ENCODE peak calls at places on chromosomes 11 and 22, in five cellular contexts. A is glutamatergic neuron, M is fibroblast of pulmonary artery, T is RWPE1, R is HL-60. K is an unnamed sample.

GRCh38 chr11:64729851-64730382 is 6.9 kb upstream of the NRXN2 start:
- DNase-seq in A (peak; percentile 79), M (no peak), T (no peak), R (no peak), K (no peak)

GRCh38 chr22:48661984-48662383 is 1165.7 kb downstream of the BRD1 start:
- DNase-seq in A (no peak), M (no peak), T (no peak), R (no peak), K (no peak)

GRCh38 chr11:34653851-34654490 is 33.1 kb downstream of the EHF start:
- DNase-seq in A (no peak), M (peak; percentile 97), T (peak; percentile 76), R (peak; percentile 25), K (peak; percentile 38)

GRCh38 chr11:69890476-69890875 is 71.3 kb upstream of the FGF3 start:
- DNase-seq in A (peak; percentile 5), M (no peak), T (no peak), R (no peak), K (no peak)

GRCh38 chr22:39868741-39869140 is 24.8 kb downstream of the ENTHD1 start:
- DNase-seq in A (no peak), M (no peak), T (no peak), R (no peak), K (no peak)

GRCh38 chr11:65487467-65488272 is 11.2 kb upstream of the MALAT1 start:
- DNase-seq in A (peak; percentile 92), M (peak; percentile 100), T (peak; percentile 99), R (peak; percentile 89), K (peak; percentile 96)

GRCh38 chr11:117851852-117852251 is 24.6 kb downstream of the FXYD6 start:
- DNase-seq in A (no peak), M (peak; percentile 23), T (no peak), R (no peak), K (no peak)

GRCh38 chr11:18046116-18046777 is at the start of gene TPH1:
- DNase-seq in A (peak; percentile 65), M (peak; percentile 20), T (peak; percentile 50), R (no peak), K (no peak)

GRCh38 chr22:26674211-26675190 is 17.1 kb downstream of the MIAT start:
- DNase-seq in A (no peak), M (no peak), T (no peak), R (peak; percentile 71), K (no peak)

GRCh38 chr22:27419473-27419872 is 382.1 kb downstream of the MN1 start:
- DNase-seq in A (no peak), M (peak; percentile 38), T (no peak), R (no peak), K (no peak)

GRCh38 chr11:128095459-128096096 is 491.8 kb downstream of the ETS1 start:
- DNase-seq in A (no peak), M (peak; percentile 94), T (peak; percentile 34), R (peak; percentile 11), K (no peak)

GRCh38 chr11:128886401-128887119 is 4.6 kb upstream of the KCNJ5 start:
- DNase-seq in A (no peak), M (no peak), T (peak; percentile 18), R (no peak), K (peak; percentile 50)

GRCh38 chr22:19703869-19704268 is 10.4 kb upstream of the SEPTIN5 start:
- DNase-seq in A (no peak), M (no peak), T (no peak), R (no peak), K (no peak)

GRCh38 chr11:67082071-67082791 is 25.6 kb downstream of the RHOD start:
- DNase-seq in A (no peak), M (peak; percentile 11), T (no peak), R (no peak), K (peak; percentile 54)

GRCh38 chr11:12287009-12287373 is 90.4 kb upstream of the PARVA start:
- DNase-seq in A (no peak), M (peak; percentile 96), T (peak; percentile 93), R (no peak), K (no peak)

GRCh38 chr11:128686745-128687177 is 7.1 kb upstream of the FLI1 start:
- DNase-seq in A (peak; percentile 48), M (peak; percentile 63), T (peak; percentile 47), R (peak; percentile 38), K (peak; percentile 62)

GRCh38 chr11:65641233-65642013 is 3.5 kb downstream of the SIPA1 start:
- DNase-seq in A (no peak), M (no peak), T (no peak), R (no peak), K (peak; percentile 56)

DNA sequence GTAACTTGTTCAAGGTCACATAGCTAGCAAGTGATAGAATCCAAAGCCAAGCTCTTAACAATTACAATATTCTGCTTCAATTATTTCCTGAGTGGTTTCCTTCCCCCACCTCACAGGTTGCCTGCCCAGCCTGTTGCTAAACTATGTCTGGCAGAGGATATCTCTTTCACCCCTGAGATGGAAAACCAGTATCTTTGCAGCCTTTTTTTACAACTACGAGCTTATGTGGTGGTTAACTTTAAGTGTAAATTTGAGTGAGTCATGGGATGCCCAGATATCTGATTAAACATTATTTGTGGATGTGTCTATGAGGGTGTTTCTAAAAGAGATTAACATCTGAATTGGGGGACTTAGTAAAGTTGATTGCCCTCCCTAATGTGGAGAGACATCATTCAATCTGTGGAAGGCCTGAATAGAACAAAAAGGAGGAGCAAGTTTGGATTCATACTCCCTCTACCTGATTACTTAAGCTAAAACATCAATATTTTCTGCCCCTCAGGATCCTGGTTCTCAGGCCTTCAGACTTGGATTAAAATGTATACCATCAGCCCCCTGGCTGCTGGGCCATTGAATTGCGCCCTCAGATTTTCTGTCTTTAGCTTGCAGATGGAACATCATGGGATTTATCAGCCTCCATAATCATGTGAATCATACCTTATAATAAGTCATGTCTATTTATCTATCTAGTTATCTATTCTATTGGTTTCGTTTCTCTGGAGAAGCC is 911.9 kb downstream of the METTL15 start:
- DNase-seq in A (peak; percentile 35), M (peak; percentile 68), T (peak; percentile 14), R (no peak), K (peak; percentile 26)
- TF ChIP-seq CTCF in A (peak; percentile 81), M (peak; percentile 63), T (no peak), R (no peak), K (peak; percentile 38)

GRCh38 chr11:125358254-125358840 is 137.7 kb downstream of the FEZ1 start:
- DNase-seq in A (no peak), M (peak; percentile 33), T (no peak), R (no peak), K (no peak)
- TF ChIP-seq CTCF in A (no peak), M (no peak), T (no peak), R (no peak), K (no peak)

DNA sequence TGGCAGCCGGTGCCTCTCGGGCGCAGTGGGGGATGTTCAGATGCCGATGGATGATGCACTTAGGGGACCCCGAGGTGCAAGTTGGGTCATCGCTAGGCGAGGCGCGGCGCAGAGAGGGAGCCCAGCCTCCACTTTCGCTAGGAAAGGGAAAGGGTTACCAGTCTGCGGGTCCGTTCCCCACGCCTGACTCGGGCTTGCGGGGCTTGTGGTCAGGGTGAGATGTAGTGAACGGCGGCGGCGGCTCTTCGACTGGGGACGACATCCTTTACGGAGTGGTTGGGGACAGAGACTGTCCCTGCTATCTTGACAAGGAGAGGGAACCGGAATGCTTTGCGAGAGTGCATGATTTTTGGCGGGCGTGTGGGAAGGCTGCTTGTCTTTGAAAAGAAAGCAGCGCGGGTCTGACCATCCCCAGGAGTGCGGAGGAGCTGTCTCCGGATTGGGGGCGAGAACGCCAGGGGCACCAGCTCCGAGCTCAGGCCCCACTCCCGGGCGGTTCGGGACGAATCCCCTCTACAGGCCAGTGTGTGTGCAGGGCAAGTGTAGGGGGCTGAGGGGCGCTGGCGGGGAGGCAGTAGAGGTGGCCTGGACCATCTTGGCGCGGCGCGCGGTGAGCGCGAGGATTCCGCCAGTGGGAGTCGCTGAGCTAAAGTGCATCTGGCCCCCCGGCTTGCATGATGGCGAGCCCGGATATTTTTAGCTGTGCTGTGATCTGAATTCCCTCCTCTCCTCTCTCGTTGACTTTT is 1.1 kb downstream of the FAT3 start:
- DNase-seq in A (peak; percentile 65), M (no peak), T (no peak), R (no peak), K (peak; percentile 45)
- TF ChIP-seq CTCF in A (no peak), M (no peak), T (no peak), R (no peak), K (peak; percentile 60)

GRCh38 chr22:18029686-18030267 is 5.4 kb upstream of the MICAL3 start:
- DNase-seq in A (no peak), M (no peak), T (no peak), R (no peak), K (no peak)
- TF ChIP-seq CTCF in A (no peak), M (no peak), T (no peak), R (no peak), K (no peak)

K was measured in WERI-Rb-1.